ENCODE peak calls at places on chromosome 5, in six cellular contexts. Q, N, Z, S, X and D are unnamed samples.
A peak's percentile ranks its signal among the peaks of the same experiment; 100 is the strongest.

GRCh38 chr5:12248831-12249230 is 344.6 kb upstream of the CTNND2 start:
- DNase-seq in Q (no peak), N (no peak), Z (no peak), S (no peak), X (no peak), D (no peak)

GRCh38 chr5:2029206-2029605 is 146.5 kb upstream of the IRX4 start:
- DNase-seq in Q (no peak), N (no peak), Z (no peak), S (no peak), X (peak; percentile 74), D (no peak)

GRCh38 chr5:72109625-72110024 is 2.4 kb downstream of the MAP1B start:
- DNase-seq in Q (no peak), N (no peak), Z (no peak), S (no peak), X (no peak), D (no peak)

GRCh38 chr5:43281840-43282658 is 31.2 kb downstream of the HMGCS1 start:
- DNase-seq in Q (no peak), N (no peak), Z (no peak), S (no peak), X (no peak), D (no peak)

GRCh38 chr5:73031839-73032238 is 76.0 kb downstream of the FCHO2 start:
- DNase-seq in Q (peak; percentile 79), N (peak; percentile 66), Z (no peak), S (no peak), X (peak; percentile 39), D (no peak)

GRCh38 chr5:131548190-131548589 is 86.8 kb downstream of the RAPGEF6 start:
- DNase-seq in Q (no peak), N (no peak), Z (no peak), S (no peak), X (no peak), D (no peak)

GRCh38 chr5:24633705-24634325 is 11.0 kb downstream of the CDH10 start:
- DNase-seq in Q (no peak), N (no peak), Z (no peak), S (no peak), X (peak; percentile 28), D (no peak)

GRCh38 chr5:97455996-97456395 is 272.9 kb upstream of the RIOK2 start:
- DNase-seq in Q (no peak), N (no peak), Z (no peak), S (no peak), X (no peak), D (no peak)

GRCh38 chr5:96816430-96816939 is 8.7 kb upstream of the ERAP1 start:
- DNase-seq in Q (no peak), N (no peak), Z (peak; percentile 14), S (peak; percentile 44), X (no peak), D (no peak)

GRCh38 chr5:179795863-179796833 is 2.4 kb downstream of the LTC4S start:
- DNase-seq in Q (peak; percentile 56), N (no peak), Z (peak; percentile 84), S (peak; percentile 80), X (peak; percentile 84), D (peak; percentile 85)

GRCh38 chr5:63961598-63962161 is 565 bp downstream of the HTR1A start:
- DNase-seq in Q (no peak), N (no peak), Z (peak; percentile 38), S (no peak), X (no peak), D (no peak)

GRCh38 chr5:102262688-102263087 is 33.4 kb downstream of the SLCO4C1 start:
- DNase-seq in Q (no peak), N (no peak), Z (no peak), S (no peak), X (no peak), D (no peak)

GRCh38 chr5:87829214-87829551 is 416.5 kb upstream of the CCNH start:
- DNase-seq in Q (no peak), N (no peak), Z (no peak), S (no peak), X (peak; percentile 42), D (no peak)

GRCh38 chr5:73603998-73604397 is 22.0 kb upstream of the ARHGEF28 start:
- DNase-seq in Q (no peak), N (no peak), Z (no peak), S (no peak), X (peak; percentile 53), D (no peak)

DNA sequence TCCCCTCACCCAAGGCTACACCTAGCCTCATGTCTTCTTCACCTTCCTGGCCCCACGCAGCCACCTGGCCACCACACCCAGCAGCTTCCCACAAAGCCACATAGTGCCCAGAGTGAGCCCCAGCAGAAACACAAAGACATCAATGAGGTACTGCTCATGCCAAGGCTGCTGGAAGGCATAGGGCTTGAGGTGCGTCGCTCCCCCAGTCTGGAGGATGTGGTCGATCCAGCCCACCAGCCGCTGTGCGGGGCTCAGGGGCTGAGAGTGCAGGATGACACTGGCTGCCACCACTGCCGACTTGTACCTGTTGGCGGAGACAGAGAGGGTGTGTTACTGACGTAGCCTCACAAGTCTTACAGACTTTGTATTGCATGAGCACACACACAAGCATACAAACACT is 15.8 kb upstream of the CAPSL start:
- DNase-seq in Q (no peak), N (no peak), Z (peak; percentile 47), S (no peak), X (no peak), D (no peak)
- TF ChIP-seq CTCF in Q (no peak), N (no peak), Z (no peak), S (no peak), X (no peak), D (no peak)

DNA sequence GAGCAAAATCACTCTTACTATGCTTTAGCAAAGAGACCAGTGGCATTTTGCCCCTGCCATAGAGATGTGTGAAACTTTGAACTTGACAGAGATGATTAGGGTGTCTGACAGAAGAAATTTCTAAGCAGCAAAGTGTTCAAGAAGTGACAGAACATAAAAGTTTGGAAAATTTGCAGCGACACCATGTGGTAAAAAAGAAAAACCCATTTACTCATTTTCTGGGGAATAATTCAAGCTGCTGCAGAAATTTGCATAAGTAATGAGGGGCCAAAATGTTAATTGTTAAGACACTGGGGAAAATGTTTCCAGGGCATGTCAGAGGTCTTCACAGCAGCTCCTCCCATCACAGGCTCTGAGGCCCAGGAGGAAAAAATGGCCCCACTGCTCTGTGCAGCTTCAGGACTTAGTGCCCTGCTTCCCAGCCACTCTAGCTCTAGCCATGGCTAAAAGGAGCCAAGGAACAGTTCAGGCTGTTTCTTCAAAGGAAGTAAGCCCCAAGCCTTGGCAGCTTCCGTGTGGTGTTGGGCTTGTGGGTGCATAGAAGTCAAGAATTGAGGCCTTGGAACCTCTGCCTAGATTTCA is 6.1 kb upstream of the AP3B1 start:
- DNase-seq in Q (no peak), N (no peak), Z (no peak), S (no peak), X (peak; percentile 44), D (no peak)
- TF ChIP-seq CTCF in Q (peak; percentile 26), N (peak; percentile 51), Z (no peak), S (no peak), X (peak; percentile 36), D (no peak)

GRCh38 chr5:149775785-149776184 is 45.7 kb downstream of the PPARGC1B start:
- DNase-seq in Q (no peak), N (no peak), Z (no peak), S (no peak), X (peak; percentile 52), D (no peak)
- TF ChIP-seq CTCF in Q (peak; percentile 28), N (peak; percentile 26), Z (peak; percentile 58), S (no peak), X (peak; percentile 60), D (peak; percentile 63)

GRCh38 chr5:129459485-129460120 is 495 bp upstream of the ADAMTS19 start:
- DNase-seq in Q (no peak), N (no peak), Z (peak; percentile 72), S (no peak), X (peak; percentile 71), D (peak; percentile 46)
- TF ChIP-seq CTCF in Q (no peak), N (no peak), Z (no peak), S (no peak), X (no peak), D (no peak)

DNA sequence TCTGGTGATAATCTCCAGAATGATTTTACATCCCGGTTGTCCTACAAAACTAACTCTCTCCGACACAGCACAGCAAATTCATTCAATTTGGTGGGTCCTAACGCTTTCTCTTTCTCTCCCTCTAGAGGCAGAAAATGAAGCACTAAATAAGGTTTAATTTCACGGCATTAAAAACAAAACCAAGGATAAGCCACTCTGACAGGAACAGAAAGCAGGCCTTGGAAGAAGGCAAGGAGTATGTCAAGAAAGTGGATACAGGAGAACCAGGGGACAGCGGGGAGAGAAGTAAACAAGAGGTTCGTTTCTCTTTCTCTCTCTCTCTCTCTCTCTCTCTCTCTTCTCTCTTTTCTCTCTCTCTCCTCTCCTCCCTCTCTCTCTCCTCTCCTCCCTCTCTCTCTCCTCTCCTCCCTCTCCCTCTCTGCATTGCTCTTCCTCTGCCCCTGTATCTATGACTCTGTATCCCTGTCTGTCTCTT is 49.8 kb downstream of the EBF1 start:
- DNase-seq in Q (no peak), N (no peak), Z (no peak), S (no peak), X (peak; percentile 85), D (no peak)
- TF ChIP-seq CTCF in Q (peak; percentile 57), N (peak; percentile 57), Z (no peak), S (no peak), X (peak; percentile 58), D (peak; percentile 32)

GRCh38 chr5:139964266-139964993 is 78.7 kb downstream of the NRG2 start:
- DNase-seq in Q (no peak), N (no peak), Z (no peak), S (no peak), X (no peak), D (no peak)

GRCh38 chr5:139967353-139967752 is 75.7 kb downstream of the NRG2 start:
- DNase-seq in Q (no peak), N (no peak), Z (no peak), S (no peak), X (no peak), D (no peak)

GRCh38 chr5:139962445-139962844 is 80.7 kb downstream of the NRG2 start:
- DNase-seq in Q (no peak), N (no peak), Z (no peak), S (no peak), X (no peak), D (no peak)

GRCh38 chr5:139966856-139967255 is 76.2 kb downstream of the NRG2 start:
- DNase-seq in Q (no peak), N (no peak), Z (no peak), S (no peak), X (no peak), D (no peak)

DNA sequence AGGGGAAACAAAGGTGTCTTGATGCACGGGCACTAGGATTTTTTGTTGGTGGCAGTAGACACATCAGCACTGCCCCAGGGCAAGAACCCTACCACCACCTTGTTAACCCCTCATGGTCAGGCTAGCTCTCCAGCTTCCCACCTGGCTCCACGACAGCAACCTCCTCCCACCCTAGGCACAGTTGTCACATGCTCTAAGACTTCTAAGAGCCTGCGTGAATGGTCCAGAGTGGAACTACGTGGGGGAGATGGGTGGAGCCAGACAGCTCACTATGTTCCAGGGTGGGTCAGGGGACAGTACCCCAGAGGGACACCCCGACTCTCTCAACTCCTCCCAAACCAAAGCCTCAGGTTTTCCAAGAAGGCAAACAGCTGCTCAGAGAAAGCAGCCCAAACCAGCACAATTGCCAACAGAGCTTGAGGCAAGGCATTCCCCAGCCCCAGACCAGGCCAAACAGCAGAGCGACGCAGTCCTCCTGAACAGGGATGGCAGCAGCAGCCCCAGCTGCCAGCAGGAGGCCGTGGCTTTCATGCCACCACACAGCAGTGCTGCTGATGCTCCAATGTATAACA is 78.0 kb downstream of the NRG2 start:
- DNase-seq in Q (no peak), N (no peak), Z (no peak), S (no peak), X (no peak), D (no peak)
- TF ChIP-seq CTCF in Q (no peak), N (no peak), Z (no peak), S (no peak), X (no peak), D (no peak)

GRCh38 chr5:138666226-138666742 is 86.9 kb upstream of the CTNNA1 start:
- DNase-seq in Q (no peak), N (no peak), Z (no peak), S (no peak), X (no peak), D (no peak)
- TF ChIP-seq CTCF in Q (no peak), N (no peak), Z (no peak), S (no peak), X (no peak), D (no peak)